ENCODE peak calls at places on chromosomes 7 and 10, in six cellular contexts. A, E, K, R, P and N are unnamed samples.

GRCh38 chr7:104548861-104549260 is 220.5 kb downstream of the LHFPL3 start:
- DNase-seq in A (no peak), E (no peak), K (no peak), R (no peak), P (no peak), N (no peak)

GRCh38 chr7:135775230-135775629 is 26.6 kb upstream of the FAM180A start:
- DNase-seq in A (no peak), E (no peak), K (no peak), R (no peak), P (no peak), N (no peak)

GRCh38 chr10:78664929-78665525 is 403.7 kb upstream of the ZMIZ1 start:
- DNase-seq in A (no peak), E (peak), K (no peak), R (no peak), P (no peak), N (peak)

GRCh38 chr7:141351175-141351574 is 200.0 kb upstream of the AGK start:
- DNase-seq in A (no peak), E (no peak), K (no peak), R (no peak), P (no peak), N (no peak)

GRCh38 chr7:73442903-73443542 is 9.4 kb downstream of the FZD9 start:
- DNase-seq in A (no peak), E (no peak), K (no peak), R (no peak), P (no peak), N (no peak)

GRCh38 chr10:15457382-15457781 is 86.3 kb upstream of the FAM171A1 start:
- DNase-seq in A (no peak), E (no peak), K (no peak), R (no peak), P (no peak), N (no peak)

GRCh38 chr10:115171392-115171960 is 78.3 kb downstream of the ATRNL1 start:
- DNase-seq in A (peak), E (peak), K (no peak), R (no peak), P (no peak), N (no peak)

GRCh38 chr10:114404171-114405010 is at the start of gene AFAP1L2:
- DNase-seq in A (peak), E (peak), K (no peak), R (no peak), P (peak), N (no peak)

GRCh38 chr7:40922316-40922670 is 780.6 kb downstream of the INHBA start:
- DNase-seq in A (no peak), E (peak), K (no peak), R (no peak), P (no peak), N (no peak)

GRCh38 chr7:105107458-105107857 is 93.5 kb downstream of the KMT2E start:
- DNase-seq in A (no peak), E (no peak), K (no peak), R (no peak), P (no peak), N (no peak)

GRCh38 chr10:49164587-49165188 is 23.5 kb downstream of the TMEM273 start:
- DNase-seq in A (peak), E (peak), K (no peak), R (no peak), P (peak), N (peak)

GRCh38 chr7:104946338-104946737 is 67.7 kb upstream of the KMT2E start:
- DNase-seq in A (no peak), E (no peak), K (no peak), R (no peak), P (no peak), N (no peak)

DNA sequence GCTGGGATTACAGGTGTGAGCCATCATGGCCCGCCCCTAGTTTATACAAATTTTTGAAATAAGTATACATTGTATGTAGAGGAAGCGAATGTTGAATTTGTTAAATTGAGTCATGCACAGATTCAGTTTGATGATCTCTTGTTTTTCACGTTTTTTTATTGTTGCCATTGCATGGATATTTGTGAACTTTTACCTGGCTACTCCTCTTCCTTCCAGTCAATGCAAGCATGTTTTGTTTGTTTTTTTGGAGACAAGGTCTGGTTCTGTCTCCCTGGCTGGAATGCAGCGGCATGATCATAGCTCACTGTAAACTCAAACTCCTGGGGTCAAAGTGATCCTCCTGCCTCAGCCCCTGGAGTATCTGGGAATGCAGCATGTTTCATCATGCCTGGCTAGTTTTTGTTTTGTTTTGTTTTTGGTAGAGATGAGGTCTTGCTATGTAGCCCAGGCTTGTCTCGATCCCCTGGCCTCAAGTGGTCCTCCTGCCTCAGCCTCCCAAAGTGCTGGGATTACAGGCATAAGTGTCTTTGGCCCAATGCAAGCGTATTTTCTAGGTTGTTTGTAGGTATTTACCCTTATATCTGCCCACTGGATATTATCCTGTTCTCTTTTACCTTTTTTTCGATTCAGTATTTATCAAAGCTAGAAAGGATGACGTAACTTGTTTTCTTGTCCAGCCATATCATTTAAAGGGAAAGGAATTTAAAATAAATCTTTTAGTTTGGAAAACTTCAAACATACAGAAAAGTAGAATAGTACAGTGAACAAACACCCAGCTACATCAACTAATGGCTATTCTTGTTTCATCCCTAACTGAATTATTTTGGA is 11.0 kb downstream of the LCOR start:
- DNase-seq in A (no peak), E (no peak), K (no peak), R (no peak), P (no peak), N (no peak)
- H3K27ac ChIP-seq in A (peak), E (no peak), K (no peak), R (no peak), P (no peak), N (no peak)

DNA sequence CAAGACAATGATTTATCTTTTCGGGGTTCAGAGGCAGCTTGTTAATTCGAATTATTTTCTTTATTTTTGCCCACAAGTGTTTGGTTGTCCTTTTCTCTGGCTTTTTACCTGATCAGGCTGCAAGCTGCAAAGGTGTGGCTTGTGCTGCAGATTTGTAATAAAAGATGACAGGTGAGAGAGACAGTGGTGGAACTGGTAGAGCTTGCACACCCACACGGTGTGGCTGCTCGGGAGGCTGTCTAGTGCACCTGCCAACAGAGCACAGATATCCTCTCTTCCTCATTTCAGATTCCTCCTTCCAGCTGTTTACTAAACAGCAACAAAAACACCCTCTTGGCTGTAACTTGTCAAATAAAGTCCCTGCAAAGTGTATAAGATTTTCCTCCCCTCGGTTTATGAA is 9.2 kb downstream of the GJD4 start:
- DNase-seq in A (no peak), E (no peak), K (no peak), R (no peak), P (no peak), N (no peak)
- H3K27ac ChIP-seq in A (no peak), E (no peak), K (no peak), R (no peak), P (no peak), N (no peak)

GRCh38 chr7:33932832-33933468 is 27.6 kb downstream of the BMPER start:
- DNase-seq in A (peak), E (peak), K (peak), R (peak), P (peak), N (peak)

GRCh38 chr7:33933611-33934281 is 28.4 kb downstream of the BMPER start:
- DNase-seq in A (no peak), E (peak), K (no peak), R (no peak), P (no peak), N (no peak)

GRCh38 chr7:33940503-33940902 is 35.2 kb downstream of the BMPER start:
- DNase-seq in A (no peak), E (no peak), K (no peak), R (no peak), P (no peak), N (no peak)

GRCh38 chr7:33939121-33939520 is 33.8 kb downstream of the BMPER start:
- DNase-seq in A (no peak), E (no peak), K (no peak), R (no peak), P (no peak), N (peak)

DNA sequence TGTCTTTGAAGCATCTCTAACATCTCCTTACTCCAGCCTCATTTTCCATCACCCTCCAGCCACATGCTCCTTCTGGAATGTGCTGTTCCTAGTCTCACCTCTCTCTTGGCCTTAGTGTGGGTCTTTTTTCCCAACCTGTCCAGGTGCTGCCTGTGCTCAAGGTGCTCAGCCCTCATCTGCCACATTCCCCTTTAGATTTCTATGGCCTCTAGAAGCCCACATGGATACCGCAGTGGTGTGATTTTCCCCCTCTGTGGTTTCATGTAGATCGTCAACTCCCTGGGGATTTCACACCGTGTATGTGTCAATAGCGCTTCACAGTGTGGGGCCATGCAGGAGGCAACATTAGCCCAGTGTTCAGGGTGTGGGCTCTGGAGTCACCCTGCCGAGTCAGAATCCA is 32.5 kb downstream of the BMPER start:
- DNase-seq in A (no peak), E (no peak), K (no peak), R (no peak), P (no peak), N (no peak)
- H3K27ac ChIP-seq in A (no peak), E (no peak), K (no peak), R (no peak), P (no peak), N (no peak)

DNA sequence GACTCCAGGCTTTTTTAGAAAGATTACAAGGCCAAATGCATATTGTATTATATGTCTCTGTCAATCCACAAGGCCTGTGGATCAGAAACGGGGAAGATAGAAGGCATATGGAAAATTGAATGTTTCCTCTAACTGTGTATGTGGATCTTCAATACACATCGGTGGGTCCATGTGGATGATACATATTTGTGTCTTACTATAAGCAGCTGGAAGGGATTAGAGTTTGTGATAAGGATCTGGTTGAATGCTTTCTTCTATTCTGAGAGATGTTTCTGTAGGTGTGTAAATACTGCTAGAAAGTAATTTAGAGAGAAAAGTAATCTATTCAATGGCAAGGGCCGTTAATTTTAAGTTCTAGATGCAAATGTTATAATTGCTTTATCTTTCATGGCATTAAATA is 137.8 kb upstream of the AKR1E2 start:
- DNase-seq in A (no peak), E (no peak), K (no peak), R (no peak), P (no peak), N (no peak)
- H3K27ac ChIP-seq in A (no peak), E (no peak), K (no peak), R (no peak), P (no peak), N (no peak)

GRCh38 chr7:74479066-74479781 is 25.5 kb downstream of the GTF2IRD1 start:
- DNase-seq in A (no peak), E (peak), K (peak), R (peak), P (peak), N (no peak)

GRCh38 chr7:74479961-74480829 is 26.5 kb downstream of the GTF2IRD1 start:
- DNase-seq in A (peak), E (peak), K (peak), R (peak), P (peak), N (peak)

GRCh38 chr7:74476546-74477095 is 22.9 kb downstream of the GTF2IRD1 start:
- DNase-seq in A (no peak), E (no peak), K (peak), R (no peak), P (no peak), N (no peak)

GRCh38 chr7:74477188-74477587 is 23.5 kb downstream of the GTF2IRD1 start:
- DNase-seq in A (no peak), E (no peak), K (peak), R (no peak), P (no peak), N (no peak)

DNA sequence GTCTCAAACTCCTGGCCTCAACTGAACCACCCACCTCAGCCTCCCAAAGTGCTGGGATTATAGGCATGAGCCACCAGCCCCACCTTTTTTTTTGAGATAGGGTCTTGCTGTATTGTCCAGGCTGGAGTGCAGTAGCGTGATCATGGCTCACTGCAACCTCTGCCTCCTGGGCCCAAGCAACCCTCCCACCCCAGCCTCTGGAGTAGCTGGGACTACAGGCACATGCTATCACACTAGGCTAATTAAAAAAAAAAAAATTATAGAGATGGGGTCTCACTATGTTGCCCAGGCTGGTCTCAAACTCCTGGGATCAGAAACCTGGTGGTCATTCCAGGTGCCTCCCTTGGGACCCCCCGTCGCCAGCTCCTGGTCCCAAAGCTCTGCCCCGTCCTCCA is 25.0 kb downstream of the GTF2IRD1 start:
- DNase-seq in A (no peak), E (no peak), K (no peak), R (no peak), P (no peak), N (no peak)
- H3K27ac ChIP-seq in A (no peak), E (peak), K (peak), R (peak), P (peak), N (no peak)

DNA sequence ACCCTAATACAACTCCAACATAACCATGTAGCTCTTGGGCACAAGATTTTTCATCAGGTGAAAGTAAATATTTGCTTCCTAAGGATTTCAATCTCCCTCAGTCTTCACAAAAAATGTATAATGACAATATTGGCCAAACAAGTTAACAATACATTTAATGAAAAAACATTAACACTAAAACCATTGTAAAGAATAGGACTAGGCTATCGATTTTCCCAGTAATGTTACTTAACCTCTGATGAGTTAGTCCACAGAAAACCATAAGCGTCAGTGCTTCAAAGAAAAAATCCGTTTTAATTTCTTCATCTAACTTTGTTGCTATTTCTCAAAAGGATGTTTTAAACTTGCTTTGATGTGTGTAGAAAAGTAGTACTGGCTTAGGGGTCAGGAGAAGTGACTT is 1.2 kb downstream of the ZNF33B start:
- DNase-seq in A (no peak), E (no peak), K (no peak), R (no peak), P (no peak), N (no peak)
- H3K27ac ChIP-seq in A (no peak), E (no peak), K (peak), R (no peak), P (no peak), N (no peak)

GRCh38 chr10:74011762-74012161 is 13.8 kb downstream of the VCL start:
- DNase-seq in A (peak), E (peak), K (no peak), R (no peak), P (no peak), N (no peak)

GRCh38 chr10:74008212-74008731 is 10.4 kb downstream of the VCL start:
- DNase-seq in A (no peak), E (peak), K (no peak), R (no peak), P (no peak), N (no peak)

GRCh38 chr10:74012480-74012879 is 14.6 kb downstream of the VCL start:
- DNase-seq in A (no peak), E (no peak), K (no peak), R (no peak), P (no peak), N (no peak)

GRCh38 chr10:74011016-74011415 is 13.1 kb downstream of the VCL start:
- DNase-seq in A (no peak), E (no peak), K (no peak), R (no peak), P (no peak), N (no peak)

DNA sequence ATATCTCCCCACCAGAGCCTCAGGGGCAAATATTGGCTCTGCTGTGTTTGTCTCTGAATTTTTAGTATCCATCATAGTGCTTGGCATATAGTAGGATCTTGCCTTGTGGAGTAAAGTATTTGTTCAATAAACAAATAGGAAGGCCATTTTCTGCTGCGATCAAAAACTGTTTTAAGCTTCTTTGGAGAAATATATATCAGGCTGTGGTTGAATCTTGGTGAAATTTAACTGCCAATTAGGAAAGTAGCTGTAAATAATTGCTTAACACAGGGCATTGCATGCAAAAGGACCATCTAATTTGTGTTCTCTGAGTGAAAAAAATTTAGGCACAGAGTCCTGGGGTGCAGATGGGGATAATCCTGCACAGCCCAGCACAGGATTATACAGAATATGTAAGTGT is 15.1 kb downstream of the VCL start:
- DNase-seq in A (no peak), E (no peak), K (no peak), R (no peak), P (no peak), N (no peak)
- H3K27ac ChIP-seq in A (no peak), E (no peak), K (no peak), R (no peak), P (no peak), N (no peak)